ENCODE peak calls at places on chromosomes 3 and 15, in nine cellular contexts. J is endodermal cell; F is left lung; S is psoas muscle; W is CD8-positive, alpha-beta T cell; D is sigmoid colon; P is body of pancreas; B is stomach; Q is suprapubic skin. R is an unnamed sample.
A peak's percentile ranks its signal among the peaks of the same experiment; 100 is the strongest.

GRCh38 chr3:10463191-10464067 is 42.0 kb downstream of the ATP2B2 start:
- DNase-seq in J (no peak), F (no peak), S (peak; percentile 52), W (no peak), D (no peak), P (no peak), B (no peak), Q (no peak), R (no peak)

GRCh38 chr15:47184405-47185221 is 532.7 kb upstream of the SEMA6D start:
- DNase-seq in J (peak; percentile 85), F (no peak), S (no peak), W (no peak), D (peak; percentile 61), P (no peak), B (no peak), Q (no peak), R (peak; percentile 61)

GRCh38 chr3:120143676-120144075 is 49.4 kb upstream of the GSK3B start:
- DNase-seq in J (no peak), F (no peak), S (no peak), W (no peak), D (no peak), P (no peak), B (no peak), Q (no peak), R (no peak)

GRCh38 chr15:65936317-65936716 is 67.0 kb downstream of the RAB11A start:
- DNase-seq in J (no peak), F (no peak), S (no peak), W (no peak), D (no peak), P (no peak), B (no peak), Q (no peak), R (no peak)

GRCh38 chr3:167750273-167750971 is 14.9 kb downstream of the SERPINI1 start:
- DNase-seq in J (no peak), F (no peak), S (no peak), W (no peak), D (no peak), P (no peak), B (no peak), Q (no peak), R (no peak)

GRCh38 chr15:69074843-69075224 is 60.3 kb downstream of the NOX5 start:
- DNase-seq in J (peak; percentile 79), F (no peak), S (no peak), W (no peak), D (peak; percentile 27), P (no peak), B (no peak), Q (no peak), R (no peak)

GRCh38 chr15:31571676-31572075 is 245.0 kb downstream of the KLF13 start:
- DNase-seq in J (no peak), F (no peak), S (no peak), W (no peak), D (no peak), P (no peak), B (no peak), Q (no peak), R (no peak)

GRCh38 chr3:81470416-81470978 is 290.9 kb downstream of the GBE1 start:
- DNase-seq in J (no peak), F (no peak), S (no peak), W (no peak), D (no peak), P (no peak), B (no peak), Q (no peak), R (no peak)

GRCh38 chr15:34241376-34242350 is 16.8 kb downstream of the EMC4 start:
- DNase-seq in J (no peak), F (no peak), S (no peak), W (no peak), D (no peak), P (peak; percentile 22), B (no peak), Q (no peak), R (no peak)

GRCh38 chr15:75097939-75098338 is 74.5 kb downstream of the PPCDC start:
- DNase-seq in J (no peak), F (no peak), S (no peak), W (no peak), D (no peak), P (no peak), B (no peak), Q (no peak), R (no peak)

GRCh38 chr15:43776101-43776717 is 557 bp downstream of the ELL3 start:
- DNase-seq in J (peak; percentile 84), F (peak; percentile 56), S (no peak), W (peak; percentile 51), D (no peak), P (peak; percentile 55), B (peak; percentile 45), Q (no peak), R (peak; percentile 74)

GRCh38 chr15:66721954-66722353 is 19.9 kb downstream of the SMAD6 start:
- DNase-seq in J (no peak), F (no peak), S (no peak), W (no peak), D (no peak), P (no peak), B (no peak), Q (no peak), R (no peak)

GRCh38 chr3:149120051-149120972 is 9.1 kb upstream of the HPS3 start:
- DNase-seq in J (no peak), F (no peak), S (no peak), W (no peak), D (no peak), P (no peak), B (no peak), Q (no peak), R (no peak)

GRCh38 chr15:80619677-80620076 is 75.4 kb upstream of the ABHD17C start:
- DNase-seq in J (no peak), F (no peak), S (no peak), W (no peak), D (no peak), P (no peak), B (no peak), Q (no peak), R (no peak)

GRCh38 chr3:146834917-146835316 is 229.8 kb upstream of the PLSCR5 start:
- DNase-seq in J (no peak), F (no peak), S (no peak), W (no peak), D (no peak), P (no peak), B (no peak), Q (no peak), R (no peak)

DNA sequence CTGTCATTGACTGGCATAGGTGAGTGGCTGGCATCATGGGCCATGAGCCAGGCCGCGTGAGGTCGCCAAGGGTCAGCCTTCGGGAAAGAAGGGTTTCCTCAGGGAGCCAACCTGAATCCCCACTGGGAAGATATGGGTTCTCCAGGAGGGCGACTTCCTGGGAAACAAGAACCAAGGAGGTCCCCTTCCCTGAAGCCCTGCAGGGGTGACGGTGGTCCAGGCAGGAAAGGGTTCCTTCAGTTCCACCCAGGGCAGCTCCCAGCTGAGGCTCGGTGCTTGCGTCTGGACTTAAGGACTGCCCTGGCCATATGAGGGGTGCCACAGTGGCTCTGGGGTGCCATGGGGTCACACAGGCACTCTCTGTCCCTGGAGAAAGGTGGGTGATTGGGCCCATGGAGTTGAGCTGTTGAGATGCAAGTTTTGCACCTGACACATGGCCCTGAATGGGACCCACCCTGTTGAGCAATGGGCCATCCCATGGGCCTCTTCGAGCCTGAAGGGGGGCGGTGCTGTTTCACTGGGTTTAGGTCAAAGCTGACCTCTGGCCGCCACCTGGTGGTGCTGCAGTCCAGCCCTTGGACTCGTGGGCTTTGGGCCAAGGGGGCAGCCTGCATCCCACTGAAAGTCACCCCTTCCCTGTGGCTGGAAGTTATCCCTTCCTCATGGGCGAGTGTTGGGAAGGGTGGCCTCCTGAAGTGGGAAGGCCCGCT is 228.1 kb downstream of the SNRPN start:
- DNase-seq in J (peak; percentile 62), F (peak; percentile 22), S (peak; percentile 50), W (peak; percentile 29), D (peak; percentile 40), P (peak; percentile 3), B (no peak), Q (peak; percentile 48), R (peak; percentile 39)
- H3K9me3 ChIP-seq in J (no peaks in the 10 kb centered on the region), F (no peaks in the 10 kb centered on the region), S (no peaks in the 10 kb centered on the region), W (no peaks in the 10 kb centered on the region), D (no peaks in the 10 kb centered on the region), P (peaks cover 5% of the 10 kb centered on the region), B (peaks cover 99% of the 10 kb centered on the region), Q (peaks cover 29% of the 10 kb centered on the region), R (no peaks in the 10 kb centered on the region)

GRCh38 chr3:112634786-112635541 is 6.0 kb downstream of the CCDC80 start:
- DNase-seq in J (no peak), F (no peak), S (no peak), W (no peak), D (no peak), P (no peak), B (no peak), Q (no peak), R (no peak)

GRCh38 chr3:112633191-112633590 is 7.8 kb downstream of the CCDC80 start:
- DNase-seq in J (no peak), F (no peak), S (no peak), W (no peak), D (no peak), P (no peak), B (no peak), Q (no peak), R (no peak)

GRCh38 chr3:112637700-112638099 is 3.2 kb downstream of the CCDC80 start:
- DNase-seq in J (no peak), F (no peak), S (no peak), W (no peak), D (peak; percentile 85), P (no peak), B (no peak), Q (no peak), R (no peak)

GRCh38 chr3:112633757-112634156 is 7.2 kb downstream of the CCDC80 start:
- DNase-seq in J (no peak), F (no peak), S (no peak), W (no peak), D (no peak), P (no peak), B (no peak), Q (no peak), R (no peak)

DNA sequence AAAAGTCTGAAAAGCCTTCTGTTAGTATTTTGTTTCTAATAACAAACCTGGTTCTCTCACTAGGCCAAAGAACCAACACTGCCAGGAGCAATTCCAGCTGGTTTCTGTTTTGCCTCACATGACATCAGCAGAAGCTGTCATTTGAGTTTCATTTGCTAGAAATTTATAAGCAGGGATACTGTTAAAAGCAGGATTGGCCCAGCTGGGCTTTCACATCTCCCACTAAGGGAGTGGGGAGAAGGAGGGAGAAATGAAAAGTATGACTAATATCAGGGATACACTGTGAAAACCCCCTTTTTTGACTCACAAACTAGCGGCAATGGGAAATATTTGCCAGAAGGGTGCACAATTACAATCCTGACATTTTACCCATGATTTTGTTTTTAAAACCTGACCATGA is 5.3 kb downstream of the CCDC80 start:
- DNase-seq in J (no peak), F (no peak), S (no peak), W (no peak), D (peak; percentile 90), P (no peak), B (no peak), Q (no peak), R (no peak)
- TF ChIP-seq CTCF in J (no peak), F (no peak), S (no peak), W (no peak), D (no peak), P (no peak), B (no peak), Q (no peak), R (no peak)

GRCh38 chr15:45884289-45884688 is 249.5 kb downstream of the SQOR start:
- DNase-seq in J (no peak), F (no peak), S (no peak), W (no peak), D (no peak), P (no peak), B (no peak), Q (no peak), R (no peak)
- H3K9me3 ChIP-seq in J (no peaks in the 10 kb centered on the region), F (no peaks in the 10 kb centered on the region), S (no peaks in the 10 kb centered on the region), W (no peaks in the 10 kb centered on the region), D (no peaks in the 10 kb centered on the region), P (no peaks in the 10 kb centered on the region), B (no peaks in the 10 kb centered on the region), Q (no peaks in the 10 kb centered on the region), R (no peaks in the 10 kb centered on the region)

GRCh38 chr3:114299421-114299820 is 5.6 kb downstream of the TIGIT start:
- DNase-seq in J (peak; percentile 81), F (no peak), S (no peak), W (no peak), D (no peak), P (no peak), B (no peak), Q (no peak), R (no peak)
- TF ChIP-seq CTCF in J (peak; percentile 78), F (no peak), S (no peak), W (peak; percentile 38), D (no peak), P (no peak), B (no peak), Q (no peak), R (peak; percentile 31)